ENCODE peak calls at places on chromosomes 1 and 21, in nine cellular contexts. V is activated CD4-positive, alpha-beta T cell treated with anti-CD3 and anti-CD28 coated beads for 24 hours; G is left ventricle myocardium superior; S is activated T-cell treated with anti-CD3 and anti-CD28 coated beads for 1 hour; T is activated gamma-delta T cell treated with anti-CD3 and anti-CD28 coated beads, Interleukin-2, amount 50 U/mL, for 16 hours; Q is T-helper 9 cell; N is M059J; A is left ventricle myocardium inferior; E is CD4-positive, alpha-beta T cell. F is an unnamed sample.

GRCh38 chr1:157438236-157439012 is 113.9 kb downstream of the FCRL5 start:
- DNase-seq in V (no peak), G (no peak), S (no peak), T (no peak), Q (no peak), N (peak; percentile 4), A (no peak), E (no peak), F (no peak)

GRCh38 chr1:185439727-185440415 is 122.8 kb upstream of the IVNS1ABP start:
- DNase-seq in V (no peak), G (no peak), S (no peak), T (no peak), Q (no peak), N (peak; percentile 98), A (no peak), E (no peak), F (no peak)

GRCh38 chr1:91751281-91751680 is 134.7 kb downstream of the TGFBR3 start:
- DNase-seq in V (no peak), G (peak; percentile 53), S (no peak), T (no peak), Q (no peak), N (peak; percentile 67), A (peak; percentile 38), E (no peak), F (no peak)

GRCh38 chr1:247854899-247855545 is 2.0 kb upstream of the TRIM58 start:
- DNase-seq in V (no peak), G (no peak), S (no peak), T (no peak), Q (no peak), N (no peak), A (no peak), E (no peak), F (no peak)

GRCh38 chr1:88609051-88609450 is 75.0 kb upstream of the PKN2 start:
- DNase-seq in V (no peak), G (no peak), S (no peak), T (no peak), Q (no peak), N (no peak), A (no peak), E (no peak), F (no peak)

GRCh38 chr1:57623039-57623790 is 199.4 kb upstream of the DAB1 start:
- DNase-seq in V (no peak), G (peak; percentile 73), S (no peak), T (no peak), Q (no peak), N (peak; percentile 9), A (peak; percentile 57), E (no peak), F (no peak)

GRCh38 chr1:1072849-1073742 is 1.0 kb downstream of the RNF223 start:
- DNase-seq in V (no peak), G (peak; percentile 20), S (no peak), T (no peak), Q (no peak), N (no peak), A (no peak), E (no peak), F (no peak)

GRCh38 chr1:164723296-164723731 is 164.3 kb downstream of the PBX1 start:
- DNase-seq in V (no peak), G (no peak), S (no peak), T (no peak), Q (no peak), N (no peak), A (no peak), E (no peak), F (no peak)

GRCh38 chr21:16891821-16892220 is 621.0 kb upstream of the CXADR start:
- DNase-seq in V (no peak), G (no peak), S (no peak), T (no peak), Q (no peak), N (peak; percentile 59), A (no peak), E (no peak), F (no peak)

GRCh38 chr1:79190074-79190473 is 183.5 kb upstream of the ADGRL4 start:
- DNase-seq in V (no peak), G (no peak), S (no peak), T (no peak), Q (no peak), N (peak; percentile 39), A (no peak), E (no peak), F (no peak)

GRCh38 chr1:60367522-60367921 is 294.0 kb upstream of the C1orf87 start:
- DNase-seq in V (no peak), G (no peak), S (no peak), T (no peak), Q (no peak), N (no peak), A (no peak), E (no peak), F (no peak)

GRCh38 chr1:27915082-27915575 is 19.7 kb upstream of the SMPDL3B start:
- DNase-seq in V (no peak), G (no peak), S (no peak), T (no peak), Q (no peak), N (no peak), A (no peak), E (no peak), F (no peak)

GRCh38 chr1:23736437-23737134 is 6.7 kb upstream of the ELOA start:
- DNase-seq in V (no peak), G (no peak), S (no peak), T (no peak), Q (no peak), N (no peak), A (no peak), E (no peak), F (no peak)

GRCh38 chr1:8349961-8350360 is 32.0 kb downstream of the SLC45A1 start:
- DNase-seq in V (no peak), G (peak; percentile 78), S (no peak), T (no peak), Q (no peak), N (no peak), A (peak; percentile 66), E (no peak), F (no peak)

GRCh38 chr1:218463194-218464156 is 118.3 kb downstream of the TGFB2 start:
- DNase-seq in V (no peak), G (peak; percentile 75), S (no peak), T (no peak), Q (no peak), N (peak; percentile 90), A (peak; percentile 61), E (no peak), F (no peak)

GRCh38 chr1:168335500-168335899 is 54.8 kb downstream of the TBX19 start:
- DNase-seq in V (no peak), G (no peak), S (no peak), T (no peak), Q (no peak), N (peak; percentile 74), A (no peak), E (no peak), F (no peak)

GRCh38 chr1:156468693-156469345 is 31.8 kb downstream of the MEF2D start:
- DNase-seq in V (no peak), G (no peak), S (no peak), T (no peak), Q (no peak), N (peak; percentile 29), A (no peak), E (no peak), F (no peak)

GRCh38 chr1:33082575-33083112 is 1.7 kb downstream of the AZIN2 start:
- DNase-seq in V (no peak), G (no peak), S (no peak), T (no peak), Q (no peak), N (no peak), A (no peak), E (no peak), F (no peak)

GRCh38 chr1:51622455-51622913 is 5.6 kb downstream of the OSBPL9 start:
- DNase-seq in V (no peak), G (no peak), S (no peak), T (no peak), Q (no peak), N (peak; percentile 92), A (peak; percentile 22), E (no peak), F (no peak)

GRCh38 chr1:210024996-210025395 is 87.0 kb downstream of the SYT14 start:
- DNase-seq in V (no peak), G (no peak), S (no peak), T (no peak), Q (no peak), N (no peak), A (no peak), E (no peak), F (no peak)

GRCh38 chr1:18149113-18149641 is 41.6 kb downstream of the IGSF21 start:
- DNase-seq in V (no peak), G (peak; percentile 36), S (no peak), T (no peak), Q (no peak), N (peak; percentile 31), A (no peak), E (no peak), F (no peak)

GRCh38 chr1:219990782-219991510 is 55.4 kb downstream of the EPRS1 start:
- DNase-seq in V (no peak), G (no peak), S (no peak), T (no peak), Q (no peak), N (peak; percentile 36), A (no peak), E (no peak), F (no peak)

GRCh38 chr1:212727386-212728181 is 27.9 kb upstream of the BATF3 start:
- DNase-seq in V (no peak), G (no peak), S (no peak), T (no peak), Q (no peak), N (peak; percentile 89), A (no peak), E (no peak), F (no peak)

GRCh38 chr1:180309338-180309737 is 79.3 kb downstream of the LHX4 start:
- DNase-seq in V (no peak), G (no peak), S (no peak), T (no peak), Q (no peak), N (peak; percentile 65), A (no peak), E (no peak), F (no peak)